ENCODE peak calls at places on chromosome 14, in eight cellular contexts. G, J, L, P, O, M, T and W are unnamed samples.
A peak's percentile ranks its signal among the peaks of the same experiment; 100 is the strongest.

GRCh38 chr14:87996276-87996592 is 3.3 kb upstream of the GALC start:
- DNase-seq in L (no peak), G (no peak), P (no peak), O (no peak), T (no peak), J (no peak), M (no peak), W (no peak)

GRCh38 chr14:76867536-76868452 is 41.6 kb downstream of the LRRC74A start:
- DNase-seq in J (no peak), G (peak; percentile 15), M (no peak), P (no peak), L (no peak), O (no peak), T (no peak), W (no peak)

GRCh38 chr14:95250126-95250824 is 69.4 kb downstream of the CLMN start:
- DNase-seq in O (no peak), M (no peak), P (no peak), J (no peak), T (peak; percentile 83), G (no peak), L (no peak), W (peak; percentile 7)

GRCh38 chr14:76868453-76869170 is 42.4 kb downstream of the LRRC74A start:
- DNase-seq in L (no peak), J (no peak), P (no peak), G (peak; percentile 28), O (no peak), T (no peak), M (no peak), W (peak; percentile 50)

GRCh38 chr14:24909523-24910302 is 140.2 kb downstream of the STXBP6 start:
- DNase-seq in T (no peak), M (no peak), P (no peak), O (no peak), G (no peak), L (no peak), J (no peak), W (no peak)

GRCh38 chr14:58327019-58327418 is 28.7 kb downstream of the ARID4A start:
- DNase-seq in P (no peak), L (no peak), T (no peak), O (no peak), J (no peak), G (no peak), M (no peak), W (no peak)

GRCh38 chr14:73365727-73366126 is 92.6 kb downstream of the NUMB start:
- DNase-seq in O (no peak), T (no peak), G (no peak), L (no peak), J (no peak), P (no peak), M (no peak), W (no peak)

GRCh38 chr14:20798932-20799331 is 3.7 kb downstream of the RNASE1 start:
- DNase-seq in L (no peak), T (no peak), J (no peak), G (no peak), O (no peak), P (no peak), M (no peak), W (no peak)

GRCh38 chr14:24607081-24607480 is 2.4 kb downstream of the GZMH start:
- DNase-seq in J (no peak), G (no peak), P (no peak), L (no peak), T (no peak), O (no peak), M (no peak), W (no peak)

GRCh38 chr14:69247691-69248440 is 12.1 kb upstream of the GALNT16 start:
- DNase-seq in P (no peak), O (no peak), L (no peak), M (no peak), G (no peak), J (peak; percentile 86), T (no peak), W (no peak)

GRCh38 chr14:44316647-44317432 is 190.2 kb downstream of the FSCB start:
- DNase-seq in M (peak; percentile 69), O (peak; percentile 39), J (peak; percentile 81), P (no peak), G (no peak), T (peak; percentile 3), L (peak; percentile 25), W (no peak)

GRCh38 chr14:20970983-20971704 is 15.9 kb downstream of the RNASE2 start:
- DNase-seq in M (peak; percentile 77), T (peak; percentile 74), L (peak; percentile 86), P (peak; percentile 73), G (peak; percentile 84), J (peak; percentile 69), O (peak; percentile 91), W (peak; percentile 94)

GRCh38 chr14:31159682-31160296 is 47.8 kb downstream of the HECTD1 start:
- DNase-seq in J (no peak), M (no peak), L (no peak), G (no peak), P (no peak), O (no peak), T (no peak), W (no peak)

GRCh38 chr14:103943673-103944072 is 1.3 kb upstream of the RD3L start:
- DNase-seq in T (peak; percentile 85), L (no peak), P (no peak), M (no peak), O (no peak), G (no peak), J (no peak), W (no peak)